ENCODE peak calls at places on chromosomes 2 and 18, in eight cellular contexts. One of them, this sample, is unnamed.

GRCh38 chr2:95389256-95390119 is 13.0 kb upstream of the FAHD2A start:
- DNase-seq in DMS 273 treated with DMSO at 0.1 percent for 48 hours: no peak
- DNase-seq in HS-5: no peak
- DNase-seq in lower leg skin: peak; percentile 46
- DNase-seq in Calu3: peak; percentile 64
- DNase-seq in RWPE1: peak; percentile 59
- DNase-seq in activated CD8-positive, alpha-beta memory T cell treated with anti-CD3 and anti-CD28 coated beads for 24 hours: peak; percentile 69
- DNase-seq in HEK293T: peak; percentile 88
- DNase-seq in this sample: no peak

GRCh38 chr2:17672583-17673317 is 80.9 kb downstream of the SMC6 start:
- DNase-seq in HS-5: peak; percentile 80
- DNase-seq in Calu3: no peak
- DNase-seq in activated CD8-positive, alpha-beta memory T cell treated with anti-CD3 and anti-CD28 coated beads for 24 hours: no peak
- DNase-seq in lower leg skin: no peak
- DNase-seq in DMS 273 treated with DMSO at 0.1 percent for 48 hours: no peak
- DNase-seq in HEK293T: no peak
- DNase-seq in RWPE1: peak; percentile 33
- DNase-seq in this sample: no peak

GRCh38 chr2:182020319-182021055 is 34.8 kb downstream of the PPP1R1C start:
- DNase-seq in activated CD8-positive, alpha-beta memory T cell treated with anti-CD3 and anti-CD28 coated beads for 24 hours: no peak
- DNase-seq in lower leg skin: no peak
- DNase-seq in HS-5: no peak
- DNase-seq in Calu3: no peak
- DNase-seq in RWPE1: no peak
- DNase-seq in HEK293T: no peak
- DNase-seq in DMS 273 treated with DMSO at 0.1 percent for 48 hours: no peak
- DNase-seq in this sample: no peak

GRCh38 chr18:38526922-38527321 is 961.3 kb upstream of the CELF4 start:
- DNase-seq in lower leg skin: no peak
- DNase-seq in Calu3: peak; percentile 39
- DNase-seq in RWPE1: no peak
- DNase-seq in activated CD8-positive, alpha-beta memory T cell treated with anti-CD3 and anti-CD28 coated beads for 24 hours: no peak
- DNase-seq in HEK293T: no peak
- DNase-seq in DMS 273 treated with DMSO at 0.1 percent for 48 hours: no peak
- DNase-seq in HS-5: no peak
- DNase-seq in this sample: no peak

GRCh38 chr2:62181836-62182235 is 14.1 kb upstream of the B3GNT2 start:
- DNase-seq in DMS 273 treated with DMSO at 0.1 percent for 48 hours: no peak
- DNase-seq in RWPE1: no peak
- DNase-seq in lower leg skin: no peak
- DNase-seq in activated CD8-positive, alpha-beta memory T cell treated with anti-CD3 and anti-CD28 coated beads for 24 hours: no peak
- DNase-seq in HS-5: no peak
- DNase-seq in HEK293T: no peak
- DNase-seq in Calu3: no peak
- DNase-seq in this sample: no peak

GRCh38 chr2:175981546-175981945 is 20.5 kb downstream of the LNPK start:
- DNase-seq in Calu3: no peak
- DNase-seq in activated CD8-positive, alpha-beta memory T cell treated with anti-CD3 and anti-CD28 coated beads for 24 hours: no peak
- DNase-seq in HEK293T: no peak
- DNase-seq in DMS 273 treated with DMSO at 0.1 percent for 48 hours: no peak
- DNase-seq in RWPE1: no peak
- DNase-seq in lower leg skin: no peak
- DNase-seq in HS-5: no peak
- DNase-seq in this sample: no peak

GRCh38 chr18:8797206-8797605 is 91.8 kb downstream of the MTCL1 start:
- DNase-seq in DMS 273 treated with DMSO at 0.1 percent for 48 hours: no peak
- DNase-seq in activated CD8-positive, alpha-beta memory T cell treated with anti-CD3 and anti-CD28 coated beads for 24 hours: no peak
- DNase-seq in lower leg skin: no peak
- DNase-seq in HS-5: no peak
- DNase-seq in RWPE1: peak; percentile 31
- DNase-seq in HEK293T: no peak
- DNase-seq in Calu3: peak; percentile 77
- DNase-seq in this sample: peak; percentile 86

GRCh38 chr18:13465476-13465875 is 246.9 kb downstream of the LDLRAD4 start:
- DNase-seq in RWPE1: no peak
- DNase-seq in activated CD8-positive, alpha-beta memory T cell treated with anti-CD3 and anti-CD28 coated beads for 24 hours: no peak
- DNase-seq in lower leg skin: no peak
- DNase-seq in HS-5: no peak
- DNase-seq in Calu3: no peak
- DNase-seq in DMS 273 treated with DMSO at 0.1 percent for 48 hours: no peak
- DNase-seq in HEK293T: no peak
- DNase-seq in this sample: no peak

GRCh38 chr2:46798041-46798440 is 117.6 kb downstream of the MCFD2 start:
- DNase-seq in lower leg skin: no peak
- DNase-seq in RWPE1: no peak
- DNase-seq in DMS 273 treated with DMSO at 0.1 percent for 48 hours: no peak
- DNase-seq in Calu3: no peak
- DNase-seq in activated CD8-positive, alpha-beta memory T cell treated with anti-CD3 and anti-CD28 coated beads for 24 hours: no peak
- DNase-seq in HS-5: no peak
- DNase-seq in HEK293T: no peak
- DNase-seq in this sample: peak; percentile 39

GRCh38 chr2:64792995-64793639 is 139.4 kb upstream of the SERTAD2 start:
- DNase-seq in activated CD8-positive, alpha-beta memory T cell treated with anti-CD3 and anti-CD28 coated beads for 24 hours: no peak
- DNase-seq in lower leg skin: no peak
- DNase-seq in DMS 273 treated with DMSO at 0.1 percent for 48 hours: no peak
- DNase-seq in RWPE1: no peak
- DNase-seq in HS-5: no peak
- DNase-seq in Calu3: no peak
- DNase-seq in HEK293T: no peak
- DNase-seq in this sample: no peak

GRCh38 chr2:33069894-33070651 is 123.3 kb downstream of the LTBP1 start:
- DNase-seq in Calu3: peak; percentile 77
- DNase-seq in HEK293T: no peak
- DNase-seq in DMS 273 treated with DMSO at 0.1 percent for 48 hours: no peak
- DNase-seq in lower leg skin: peak; percentile 85
- DNase-seq in activated CD8-positive, alpha-beta memory T cell treated with anti-CD3 and anti-CD28 coated beads for 24 hours: no peak
- DNase-seq in RWPE1: peak; percentile 90
- DNase-seq in HS-5: peak; percentile 97
- DNase-seq in this sample: peak; percentile 76

GRCh38 chr2:100822587-100823248 is 2.8 kb downstream of the NPAS2 start:
- DNase-seq in Calu3: peak; percentile 37
- DNase-seq in lower leg skin: no peak
- DNase-seq in RWPE1: peak; percentile 62
- DNase-seq in HS-5: peak; percentile 55
- DNase-seq in HEK293T: no peak
- DNase-seq in activated CD8-positive, alpha-beta memory T cell treated with anti-CD3 and anti-CD28 coated beads for 24 hours: no peak
- DNase-seq in DMS 273 treated with DMSO at 0.1 percent for 48 hours: no peak
- DNase-seq in this sample: peak; percentile 80

GRCh38 chr2:200274116-200275075 is 32.1 kb upstream of the SPATS2L start:
- DNase-seq in DMS 273 treated with DMSO at 0.1 percent for 48 hours: no peak
- DNase-seq in activated CD8-positive, alpha-beta memory T cell treated with anti-CD3 and anti-CD28 coated beads for 24 hours: no peak
- DNase-seq in lower leg skin: no peak
- DNase-seq in HEK293T: no peak
- DNase-seq in HS-5: no peak
- DNase-seq in Calu3: no peak
- DNase-seq in RWPE1: no peak
- DNase-seq in this sample: no peak

GRCh38 chr2:172481507-172482262 is 54.3 kb downstream of the ITGA6 start:
- DNase-seq in HEK293T: peak; percentile 14
- DNase-seq in DMS 273 treated with DMSO at 0.1 percent for 48 hours: no peak
- DNase-seq in lower leg skin: no peak
- DNase-seq in RWPE1: no peak
- DNase-seq in Calu3: no peak
- DNase-seq in HS-5: no peak
- DNase-seq in activated CD8-positive, alpha-beta memory T cell treated with anti-CD3 and anti-CD28 coated beads for 24 hours: no peak
- DNase-seq in this sample: no peak

GRCh38 chr2:164747140-164747539 is 94.5 kb downstream of the COBLL1 start:
- DNase-seq in Calu3: no peak
- DNase-seq in RWPE1: no peak
- DNase-seq in DMS 273 treated with DMSO at 0.1 percent for 48 hours: no peak
- DNase-seq in lower leg skin: no peak
- DNase-seq in HS-5: no peak
- DNase-seq in activated CD8-positive, alpha-beta memory T cell treated with anti-CD3 and anti-CD28 coated beads for 24 hours: no peak
- DNase-seq in HEK293T: no peak
- DNase-seq in this sample: no peak

GRCh38 chr18:8951491-8951890 is 151.0 kb upstream of the NDUFV2 start:
- DNase-seq in HEK293T: no peak
- DNase-seq in DMS 273 treated with DMSO at 0.1 percent for 48 hours: no peak
- DNase-seq in Calu3: no peak
- DNase-seq in activated CD8-positive, alpha-beta memory T cell treated with anti-CD3 and anti-CD28 coated beads for 24 hours: no peak
- DNase-seq in lower leg skin: no peak
- DNase-seq in HS-5: no peak
- DNase-seq in RWPE1: no peak
- DNase-seq in this sample: no peak

GRCh38 chr2:15856318-15856717 is 84.0 kb upstream of the MYCN start:
- DNase-seq in HS-5: no peak
- DNase-seq in DMS 273 treated with DMSO at 0.1 percent for 48 hours: no peak
- DNase-seq in activated CD8-positive, alpha-beta memory T cell treated with anti-CD3 and anti-CD28 coated beads for 24 hours: no peak
- DNase-seq in RWPE1: no peak
- DNase-seq in HEK293T: no peak
- DNase-seq in Calu3: no peak
- DNase-seq in lower leg skin: no peak
- DNase-seq in this sample: no peak

GRCh38 chr2:220513573-220514288 is 886.3 kb downstream of the SLC4A3 start:
- DNase-seq in HEK293T: no peak
- DNase-seq in activated CD8-positive, alpha-beta memory T cell treated with anti-CD3 and anti-CD28 coated beads for 24 hours: no peak
- DNase-seq in Calu3: no peak
- DNase-seq in DMS 273 treated with DMSO at 0.1 percent for 48 hours: no peak
- DNase-seq in lower leg skin: no peak
- DNase-seq in HS-5: no peak
- DNase-seq in RWPE1: no peak
- DNase-seq in this sample: no peak

GRCh38 chr2:39124770-39125075 is 3.9 kb upstream of the SOS1 start:
- DNase-seq in Calu3: no peak
- DNase-seq in RWPE1: peak; percentile 20
- DNase-seq in DMS 273 treated with DMSO at 0.1 percent for 48 hours: no peak
- DNase-seq in activated CD8-positive, alpha-beta memory T cell treated with anti-CD3 and anti-CD28 coated beads for 24 hours: no peak
- DNase-seq in HEK293T: no peak
- DNase-seq in HS-5: no peak
- DNase-seq in lower leg skin: no peak
- DNase-seq in this sample: no peak